ENCODE peak calls at places on chromosomes 3 and 15, in seven cellular contexts. One of them, this sample, is unnamed.

GRCh38 chr3:169400874-169401273 is 262.6 kb downstream of the MECOM start:
- DNase-seq in left cardiac atrium: no peak
- DNase-seq in WTC11: no peak
- DNase-seq in dorsolateral prefrontal cortex: no peak
- DNase-seq in H4: peak; percentile 17
- DNase-seq in CD4-positive, alpha-beta T cell: no peak
- DNase-seq in T-helper 1 cell: no peak
- DNase-seq in this sample: no peak

GRCh38 chr3:88189361-88189810 is 39.6 kb downstream of the C3orf38 start:
- DNase-seq in left cardiac atrium: no peak
- DNase-seq in WTC11: no peak
- DNase-seq in dorsolateral prefrontal cortex: no peak
- DNase-seq in H4: no peak
- DNase-seq in CD4-positive, alpha-beta T cell: no peak
- DNase-seq in T-helper 1 cell: no peak
- DNase-seq in this sample: no peak

GRCh38 chr3:152352559-152352958 is 83.8 kb downstream of the MBNL1 start:
- DNase-seq in left cardiac atrium: no peak
- DNase-seq in WTC11: no peak
- DNase-seq in dorsolateral prefrontal cortex: no peak
- DNase-seq in H4: no peak
- DNase-seq in CD4-positive, alpha-beta T cell: no peak
- DNase-seq in T-helper 1 cell: no peak
- DNase-seq in this sample: no peak

GRCh38 chr15:95872366-95872771 is 458.1 kb upstream of the NR2F2 start:
- DNase-seq in left cardiac atrium: no peak
- DNase-seq in WTC11: no peak
- DNase-seq in dorsolateral prefrontal cortex: no peak
- DNase-seq in H4: no peak
- DNase-seq in CD4-positive, alpha-beta T cell: no peak
- DNase-seq in T-helper 1 cell: no peak
- DNase-seq in this sample: no peak

GRCh38 chr15:89647191-89647851 is 7.9 kb downstream of the KIF7 start:
- DNase-seq in left cardiac atrium: peak; percentile 80
- DNase-seq in WTC11: peak; percentile 95
- DNase-seq in dorsolateral prefrontal cortex: no peak
- DNase-seq in H4: peak; percentile 32
- DNase-seq in CD4-positive, alpha-beta T cell: peak; percentile 51
- DNase-seq in T-helper 1 cell: peak; percentile 43
- DNase-seq in this sample: peak; percentile 52

GRCh38 chr3:53252105-53252946 is 3.5 kb downstream of the TKT start:
- DNase-seq in left cardiac atrium: no peak
- DNase-seq in WTC11: peak; percentile 41
- DNase-seq in dorsolateral prefrontal cortex: no peak
- DNase-seq in H4: no peak
- DNase-seq in CD4-positive, alpha-beta T cell: no peak
- DNase-seq in T-helper 1 cell: no peak
- DNase-seq in this sample: no peak

GRCh38 chr15:33215941-33216872 is 21.7 kb upstream of the FMN1 start:
- DNase-seq in left cardiac atrium: no peak
- DNase-seq in WTC11: no peak
- DNase-seq in dorsolateral prefrontal cortex: no peak
- DNase-seq in H4: peak; percentile 26
- DNase-seq in CD4-positive, alpha-beta T cell: no peak
- DNase-seq in T-helper 1 cell: no peak
- DNase-seq in this sample: no peak

GRCh38 chr3:27141668-27142067 is 227.5 kb downstream of the NEK10 start:
- DNase-seq in left cardiac atrium: no peak
- DNase-seq in WTC11: peak; percentile 15
- DNase-seq in dorsolateral prefrontal cortex: no peak
- DNase-seq in H4: no peak
- DNase-seq in CD4-positive, alpha-beta T cell: no peak
- DNase-seq in T-helper 1 cell: no peak
- DNase-seq in this sample: no peak